ENCODE peak calls at places on chromosomes 7 and 10, in nine cellular contexts. P is AG08396; O is cardiac muscle cell; F is AG08395; N is NCI-H345; H is stimulated activated CD8-positive, alpha-beta memory T cell treated with anti-CD3 and anti-CD28 coated beads, Interleukin-4, amount 100 ng/mL, for 4 hours; L is amniotic stem cell; C is aorta; Q is sciatic nerve. Z is an unnamed sample.

GRCh38 chr7:76310102-76310957 is 7.9 kb downstream of the HSPB1 start:
- DNase-seq in C (peak), P (no peak), N (peak), F (no peak), L (no peak), H (no peak), O (no peak), Q (no peak), Z (no peak)

GRCh38 chr10:65571011-65571570 is 1354.7 kb upstream of the LRRTM3 start:
- DNase-seq in H (no peak), L (no peak), N (no peak), Q (no peak), O (peak), C (no peak), F (no peak), P (no peak), Z (no peak)

GRCh38 chr7:28301148-28301641 is 111.1 kb upstream of the CREB5 start:
- DNase-seq in L (no peak), Q (no peak), P (no peak), F (no peak), C (no peak), N (no peak), O (peak), H (no peak), Z (no peak)

GRCh38 chr7:102432476-102433318 is 678 bp upstream of the ORAI2 start:
- DNase-seq in Q (no peak), H (no peak), P (no peak), C (no peak), L (no peak), F (no peak), N (no peak), O (no peak), Z (no peak)

GRCh38 chr10:65231148-65231547 is 1694.7 kb upstream of the LRRTM3 start:
- DNase-seq in C (no peak), N (no peak), L (no peak), H (no peak), F (no peak), P (no peak), Q (no peak), O (no peak), Z (no peak)

GRCh38 chr10:119523916-119524719 is 18.4 kb downstream of the RGS10 start:
- DNase-seq in H (no peak), P (no peak), N (no peak), Q (no peak), O (no peak), L (no peak), F (no peak), C (no peak), Z (no peak)

GRCh38 chr10:17068953-17069352 is 60.7 kb downstream of the CUBN start:
- DNase-seq in P (no peak), F (no peak), H (no peak), O (no peak), L (no peak), Q (no peak), C (no peak), N (no peak), Z (no peak)

GRCh38 chr7:18019562-18019961 is 8.1 kb downstream of the PRPS1L1 start:
- DNase-seq in P (peak), O (peak), L (peak), N (no peak), F (peak), Q (no peak), C (no peak), H (no peak), Z (no peak)

GRCh38 chr10:60426425-60426824 is 36.8 kb upstream of the ANK3 start:
- DNase-seq in C (no peak), P (peak), H (no peak), N (no peak), O (peak), L (peak), Q (no peak), F (peak), Z (no peak)

GRCh38 chr7:120021085-120021484 is 251.9 kb upstream of the KCND2 start:
- DNase-seq in N (no peak), H (no peak), C (no peak), F (no peak), P (no peak), O (peak), L (no peak), Q (no peak), Z (no peak)

GRCh38 chr10:69086131-69086530 is 1.8 kb upstream of the SRGN start:
- DNase-seq in P (no peak), Q (no peak), N (no peak), L (no peak), H (no peak), F (peak), O (peak), C (peak), Z (no peak)

GRCh38 chr10:12902135-12902572 is 99.4 kb downstream of the CCDC3 start:
- DNase-seq in N (peak), L (peak), C (no peak), O (peak), P (peak), F (peak), H (no peak), Q (no peak), Z (no peak)

GRCh38 chr10:17943033-17943745 is 8.5 kb upstream of the SLC39A12 start:
- DNase-seq in Q (no peak), N (no peak), P (no peak), L (no peak), H (no peak), F (no peak), C (no peak), O (no peak), Z (no peak)

GRCh38 chr7:37818023-37818422 is 30.4 kb upstream of the NME8 start:
- DNase-seq in P (no peak), O (no peak), H (no peak), L (no peak), C (no peak), Q (no peak), F (no peak), N (no peak), Z (no peak)

Z was measured in RWPE2.